ENCODE peak calls at places on chromosomes 16 and 17, in four cellular contexts. R is HEK293T, T is IMR-90, H is K562. Y is an unnamed sample.

GRCh38 chr17:3944485-3945388 is 19.5 kb downstream of the ATP2A3 start:
- DNase-seq in H (peak), T (peak), R (peak), Y (peak)

GRCh38 chr17:64277831-64278562 is 14.9 kb upstream of the TEX2 start:
- DNase-seq in T (peak), R (no peak), H (no peak), Y (no peak)

GRCh38 chr17:12457493-12457892 is 208.2 kb upstream of the MYOCD start:
- DNase-seq in H (no peak), T (peak), R (no peak), Y (no peak)

GRCh38 chr17:79864617-79865250 is 25.5 kb upstream of the CBX4 start:
- DNase-seq in H (no peak), R (no peak), T (no peak), Y (no peak)

GRCh38 chr16:27543801-27544200 is 5.9 kb downstream of the GTF3C1 start:
- DNase-seq in T (no peak), H (no peak), R (no peak), Y (no peak)

GRCh38 chr16:77285676-77286075 is 86.5 kb downstream of the SYCE1L start:
- DNase-seq in H (no peak), R (no peak), T (no peak), Y (no peak)

GRCh38 chr17:63435681-63436522 is 10.2 kb downstream of the CYB561 start:
- DNase-seq in T (no peak), R (no peak), H (peak), Y (no peak)

GRCh38 chr17:7560172-7561027 is 1.3 kb upstream of the SENP3 start:
- DNase-seq in R (peak), H (peak), T (peak), Y (peak)

GRCh38 chr17:29615492-29616299 is 7.0 kb downstream of the CORO6 start:
- DNase-seq in T (peak), H (peak), R (no peak), Y (peak)

GRCh38 chr17:29215717-29216116 is 30.9 kb upstream of the CRYBA1 start:
- DNase-seq in R (no peak), T (peak), H (no peak), Y (no peak)

GRCh38 chr17:21129023-21129681 is 2.4 kb downstream of the DHRS7B start:
- DNase-seq in H (no peak), R (no peak), T (peak), Y (peak)

GRCh38 chr17:44910231-44911106 is 4.8 kb downstream of the GFAP start:
- DNase-seq in R (no peak), T (no peak), H (no peak), Y (no peak)

GRCh38 chr16:11526921-11527320 is 59.8 kb downstream of the LITAF start:
- DNase-seq in T (no peak), R (no peak), H (no peak), Y (no peak)

GRCh38 chr16:89343501-89344291 is 126.2 kb downstream of the ZNF778 start:
- DNase-seq in T (peak), R (peak), H (no peak), Y (no peak)

GRCh38 chr17:45311762-45312476 is 4.9 kb downstream of the MAP3K14 start:
- DNase-seq in H (no peak), R (no peak), T (peak), Y (peak)

GRCh38 chr17:10523043-10523442 is 4.7 kb upstream of the MYH1 start:
- DNase-seq in T (no peak), R (no peak), H (no peak), Y (no peak)

GRCh38 chr17:44561237-44561623 is 3.9 kb downstream of the FZD2 start:
- DNase-seq in R (no peak), T (no peak), H (no peak), Y (no peak)

GRCh38 chr16:67068212-67068753 is 39.3 kb downstream of the CBFB start:
- DNase-seq in R (no peak), T (peak), H (no peak), Y (peak)

GRCh38 chr17:82204831-82205719 is 7.6 kb downstream of the CCDC57 start:
- DNase-seq in H (no peak), T (peak), R (no peak), Y (peak)

GRCh38 chr17:72604518-72604917 is 483.7 kb downstream of the SOX9 start:
- DNase-seq in T (no peak), H (no peak), R (no peak), Y (no peak)

GRCh38 chr17:48483471-48484131 is 47.2 kb downstream of the HOXB1 start:
- DNase-seq in H (peak), R (no peak), T (peak), Y (no peak)

GRCh38 chr17:7579001-7579838 is at the start of gene CD68:
- DNase-seq in R (no peak), H (no peak), T (peak), Y (peak)

GRCh38 chr17:7862692-7863437 is 5.1 kb downstream of the CYB5D1 start:
- DNase-seq in H (peak), R (peak), T (peak), Y (peak)

GRCh38 chr16:15899538-15900100 is 11.2 kb upstream of the CEP20 start:
- DNase-seq in H (peak), R (no peak), T (peak), Y (peak)

GRCh38 chr16:12674524-12674923 is 129.2 kb downstream of the CPPED1 start:
- DNase-seq in H (no peak), T (no peak), R (no peak), Y (no peak)

GRCh38 chr16:85245307-85246172 is 133.3 kb upstream of the CIBAR2 start:
- DNase-seq in R (peak), H (peak), T (peak), Y (peak)

GRCh38 chr16:75282811-75283281 is 31.4 kb upstream of the BCAR1 start:
- DNase-seq in H (no peak), T (peak), R (no peak), Y (no peak)
- TF ChIP-seq BHLHE40 in H (no peak), T (no peak), R (no peak), Y (no peak)

GRCh38 chr17:40203131-40203530 is 16.0 kb upstream of the WIPF2 start:
- DNase-seq in R (no peak), H (no peak), T (no peak), Y (no peak)
- TF ChIP-seq BHLHE40 in R (no peak), H (no peak), T (no peak), Y (no peak)

GRCh38 chr17:66040402-66040801 is 151.5 kb downstream of the CEP112 start:
- DNase-seq in R (no peak), H (no peak), T (no peak), Y (peak)
- TF ChIP-seq BHLHE40 in R (no peak), H (no peak), T (no peak), Y (no peak)

DNA sequence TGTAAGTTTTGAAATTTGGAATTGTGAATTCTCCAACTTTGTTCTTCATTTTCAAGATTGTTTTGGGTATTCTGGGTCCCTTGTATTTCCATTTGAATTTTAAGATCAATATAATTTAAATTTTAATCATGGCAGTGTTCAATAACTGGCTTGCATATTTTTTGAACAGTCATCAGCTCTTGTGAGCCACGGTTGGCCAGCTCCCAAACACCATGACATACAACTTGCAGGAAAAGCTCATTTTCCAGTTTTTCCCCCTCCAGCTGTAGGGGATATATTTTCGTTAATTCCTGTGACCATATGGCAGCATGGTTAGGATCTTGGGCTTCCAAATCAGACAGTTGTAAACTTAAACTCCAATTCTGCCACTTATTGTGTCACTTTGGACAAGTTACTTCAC is 690.1 kb downstream of the WWOX start:
- DNase-seq in H (no peak), T (no peak), R (no peak), Y (no peak)
- TF ChIP-seq BHLHE40 in H (no peak), T (no peak), R (no peak), Y (no peak)

GRCh38 chr16:70652322-70652721 is 6.0 kb downstream of the IL34 start:
- DNase-seq in H (no peak), R (no peak), T (no peak), Y (no peak)
- TF ChIP-seq BHLHE40 in H (no peak), R (no peak), T (no peak), Y (no peak)

DNA sequence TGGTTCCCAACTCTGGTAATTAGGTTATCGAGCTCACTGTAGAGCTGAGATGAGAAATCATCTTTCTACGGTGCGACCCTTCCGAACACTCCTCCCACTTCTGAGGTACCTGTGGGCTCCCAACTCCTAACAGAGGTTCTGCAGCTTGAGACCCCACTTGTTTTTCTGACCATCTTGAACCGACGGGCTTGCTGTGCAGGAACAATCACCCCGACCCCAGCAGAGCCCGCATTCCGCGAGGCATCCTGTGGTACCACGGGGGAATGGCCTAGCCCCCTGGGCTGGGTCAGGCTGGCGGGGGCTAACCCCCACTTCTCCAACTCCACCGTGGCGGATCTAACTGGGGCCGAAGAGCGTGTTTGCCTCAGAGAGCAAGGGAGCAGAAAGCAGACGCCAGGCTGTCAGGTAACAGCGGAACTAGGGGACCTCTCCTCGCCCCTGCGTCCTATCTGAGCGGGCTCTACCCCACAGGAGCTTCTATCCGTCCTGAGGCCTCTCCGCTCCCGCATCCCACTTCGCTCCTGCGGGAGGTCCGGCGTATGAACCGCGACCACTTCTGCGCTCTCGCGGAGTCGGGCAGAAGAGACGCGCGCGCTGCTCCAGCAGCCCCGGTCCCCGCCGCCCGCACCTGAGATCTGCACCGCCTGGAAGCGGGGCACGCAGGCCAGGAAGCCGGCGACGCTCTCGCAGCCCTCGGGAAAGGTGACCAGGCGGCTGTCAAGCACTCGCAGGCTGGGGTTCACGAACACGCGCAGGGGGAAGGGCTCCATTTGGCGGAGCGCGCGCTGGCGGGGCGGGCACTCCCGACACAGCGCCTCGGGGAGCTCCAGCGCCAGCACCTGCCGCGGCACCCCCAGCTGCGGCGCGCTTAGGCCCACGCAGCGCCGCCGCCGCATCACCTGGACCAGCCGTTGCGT is 761 bp downstream of the PDF start:
- DNase-seq in T (no peak), R (no peak), H (no peak), Y (no peak)
- TF ChIP-seq BHLHE40 in T (no peak), R (no peak), H (no peak), Y (no peak)

GRCh38 chr16:81697321-81697885 is 81.7 kb upstream of the PLCG2 start:
- DNase-seq in T (peak), H (peak), R (peak), Y (peak)
- TF ChIP-seq BHLHE40 in T (no peak), H (no peak), R (no peak), Y (no peak)

GRCh38 chr17:36864827-36865320 is 72.4 kb upstream of the LHX1 start:
- DNase-seq in H (no peak), T (no peak), R (no peak), Y (no peak)

GRCh38 chr17:36870618-36871002 is 66.7 kb upstream of the LHX1 start:
- DNase-seq in T (no peak), H (no peak), R (no peak), Y (no peak)

GRCh38 chr17:36869441-36869840 is 67.8 kb upstream of the LHX1 start:
- DNase-seq in H (no peak), R (no peak), T (no peak), Y (no peak)

GRCh38 chr17:36869856-36870617 is 67.2 kb upstream of the LHX1 start:
- DNase-seq in T (peak), R (no peak), H (peak), Y (peak)

GRCh38 chr17:36867716-36868115 is 69.6 kb upstream of the LHX1 start:
- DNase-seq in T (no peak), R (no peak), H (no peak), Y (no peak)
- TF ChIP-seq BHLHE40 in T (no peak), R (no peak), H (no peak), Y (no peak)

Y was measured in A549.